ENCODE peak calls at places on chromosomes 6 and 20, in nine cellular contexts. V, N, G, P, J, E, S, Q and M are unnamed samples.
A peak's percentile ranks its signal among the peaks of the same experiment; 100 is the strongest.

GRCh38 chr6:112691289-112691688 is 344.2 kb downstream of the RFPL4B start:
- DNase-seq in V (no peak), N (peak; percentile 91), G (no peak), P (no peak), J (no peak), E (no peak), S (no peak), Q (no peak), M (no peak)

GRCh38 chr6:135358907-135359459 is 138.6 kb downstream of the AHI1 start:
- DNase-seq in V (no peak), N (peak; percentile 11), G (no peak), P (no peak), J (no peak), E (no peak), S (no peak), Q (no peak), M (no peak)

GRCh38 chr6:79984261-79984660 is 20.2 kb upstream of the TTK start:
- DNase-seq in V (peak; percentile 58), N (no peak), G (no peak), P (no peak), J (no peak), E (peak; percentile 9), S (no peak), Q (peak; percentile 6), M (no peak)

GRCh38 chr6:19986691-19987438 is 149.7 kb downstream of the ID4 start:
- DNase-seq in V (no peak), N (no peak), G (no peak), P (no peak), J (no peak), E (no peak), S (no peak), Q (no peak), M (no peak)

GRCh38 chr20:7790189-7790588 is 150.1 kb downstream of the HAO1 start:
- DNase-seq in V (no peak), N (no peak), G (no peak), P (no peak), J (no peak), E (no peak), S (no peak), Q (no peak), M (no peak)

GRCh38 chr20:11051146-11051545 is 377.3 kb upstream of the JAG1 start:
- DNase-seq in V (no peak), N (no peak), G (no peak), P (no peak), J (no peak), E (no peak), S (no peak), Q (no peak), M (no peak)

GRCh38 chr20:39607124-39607523 is 645.0 kb downstream of the DHX35 start:
- DNase-seq in V (no peak), N (no peak), G (no peak), P (no peak), J (no peak), E (peak; percentile 5), S (no peak), Q (no peak), M (no peak)

GRCh38 chr6:5497896-5498578 is 236.7 kb downstream of the FARS2 start:
- DNase-seq in V (no peak), N (peak; percentile 89), G (no peak), P (no peak), J (no peak), E (peak; percentile 98), S (no peak), Q (no peak), M (no peak)